ENCODE peak calls at places on chromosomes 2 and 18, in four cellular contexts. X, E, Z and D are unnamed samples.

GRCh38 chr2:101596346-101596745 is 101.2 kb upstream of the MAP4K4 start:
- DNase-seq in X (no peak), Z (no peak), E (no peak), D (peak; percentile 76)

GRCh38 chr2:37377187-37377532 is 32.7 kb downstream of the QPCT start:
- DNase-seq in Z (no peak), X (no peak), E (peak; percentile 83), D (no peak)

GRCh38 chr2:17719562-17720371 is 33.8 kb downstream of the SMC6 start:
- DNase-seq in Z (no peak), E (peak; percentile 38), X (no peak), D (peak; percentile 21)

GRCh38 chr2:43210467-43211303 is 15.7 kb downstream of the ZFP36L2 start:
- DNase-seq in X (peak; percentile 81), Z (peak; percentile 43), E (peak; percentile 87), D (no peak)

GRCh38 chr2:113890253-113891235 is 655 bp downstream of the ACTR3 start:
- DNase-seq in Z (peak; percentile 62), X (peak; percentile 46), E (peak; percentile 87), D (peak; percentile 73)

GRCh38 chr2:181197140-181197760 is 216.8 kb downstream of the UBE2E3 start:
- DNase-seq in Z (no peak), X (no peak), E (no peak), D (no peak)

GRCh38 chr2:152743004-152743403 is 24.6 kb downstream of the ARL6IP6 start:
- DNase-seq in X (no peak), E (no peak), Z (no peak), D (peak; percentile 41)

GRCh38 chr2:217282531-217282930 is 422.7 kb upstream of the TNP1 start:
- DNase-seq in E (no peak), X (no peak), Z (no peak), D (no peak)

GRCh38 chr18:70154591-70155194 is 50.8 kb downstream of the RTTN start:
- DNase-seq in X (no peak), Z (no peak), E (peak; percentile 75), D (no peak)

GRCh38 chr18:2326999-2327398 is 244.3 kb downstream of the METTL4 start:
- DNase-seq in X (no peak), Z (no peak), E (no peak), D (no peak)

GRCh38 chr2:202965810-202966454 is 48.7 kb upstream of the NBEAL1 start:
- DNase-seq in E (peak; percentile 77), X (no peak), Z (no peak), D (peak; percentile 41)

GRCh38 chr18:62323483-62324354 is 1.4 kb upstream of the TNFRSF11A start:
- DNase-seq in X (no peak), Z (no peak), E (no peak), D (no peak)

GRCh38 chr18:55150001-55150400 is 190.7 kb upstream of the CCDC68 start:
- DNase-seq in E (no peak), Z (no peak), X (peak; percentile 33), D (no peak)

GRCh38 chr2:165718811-165719210 is 75.2 kb downstream of the GALNT3 start:
- DNase-seq in E (no peak), Z (no peak), X (no peak), D (no peak)

GRCh38 chr2:105388971-105389381 is 9.9 kb downstream of the FHL2 start:
- DNase-seq in X (no peak), E (peak; percentile 97), Z (no peak), D (peak; percentile 72)

GRCh38 chr2:156399224-156399949 is 36.8 kb upstream of the GPD2 start:
- DNase-seq in Z (no peak), E (peak; percentile 92), X (no peak), D (peak; percentile 79)

GRCh38 chr2:177058747-177059146 is 153.8 kb upstream of the HNRNPA3 start:
- DNase-seq in E (no peak), X (no peak), Z (no peak), D (no peak)

GRCh38 chr2:161580021-161580420 is 44.2 kb upstream of the SLC4A10 start:
- DNase-seq in E (no peak), Z (no peak), X (no peak), D (no peak)

GRCh38 chr2:102357975-102358374 is 2.4 kb downstream of the IL18R1 start:
- DNase-seq in E (no peak), X (no peak), Z (no peak), D (no peak)

GRCh38 chr2:171883275-171883893 is 10.7 kb downstream of the SLC25A12 start:
- DNase-seq in Z (no peak), X (no peak), E (no peak), D (no peak)

GRCh38 chr2:108932736-108933135 is 56.3 kb downstream of the EDAR start:
- DNase-seq in Z (no peak), X (no peak), E (no peak), D (no peak)

GRCh38 chr18:75170916-75171315 is 38.0 kb downstream of the PTGR3 start:
- DNase-seq in Z (peak; percentile 54), X (no peak), E (no peak), D (no peak)

DNA sequence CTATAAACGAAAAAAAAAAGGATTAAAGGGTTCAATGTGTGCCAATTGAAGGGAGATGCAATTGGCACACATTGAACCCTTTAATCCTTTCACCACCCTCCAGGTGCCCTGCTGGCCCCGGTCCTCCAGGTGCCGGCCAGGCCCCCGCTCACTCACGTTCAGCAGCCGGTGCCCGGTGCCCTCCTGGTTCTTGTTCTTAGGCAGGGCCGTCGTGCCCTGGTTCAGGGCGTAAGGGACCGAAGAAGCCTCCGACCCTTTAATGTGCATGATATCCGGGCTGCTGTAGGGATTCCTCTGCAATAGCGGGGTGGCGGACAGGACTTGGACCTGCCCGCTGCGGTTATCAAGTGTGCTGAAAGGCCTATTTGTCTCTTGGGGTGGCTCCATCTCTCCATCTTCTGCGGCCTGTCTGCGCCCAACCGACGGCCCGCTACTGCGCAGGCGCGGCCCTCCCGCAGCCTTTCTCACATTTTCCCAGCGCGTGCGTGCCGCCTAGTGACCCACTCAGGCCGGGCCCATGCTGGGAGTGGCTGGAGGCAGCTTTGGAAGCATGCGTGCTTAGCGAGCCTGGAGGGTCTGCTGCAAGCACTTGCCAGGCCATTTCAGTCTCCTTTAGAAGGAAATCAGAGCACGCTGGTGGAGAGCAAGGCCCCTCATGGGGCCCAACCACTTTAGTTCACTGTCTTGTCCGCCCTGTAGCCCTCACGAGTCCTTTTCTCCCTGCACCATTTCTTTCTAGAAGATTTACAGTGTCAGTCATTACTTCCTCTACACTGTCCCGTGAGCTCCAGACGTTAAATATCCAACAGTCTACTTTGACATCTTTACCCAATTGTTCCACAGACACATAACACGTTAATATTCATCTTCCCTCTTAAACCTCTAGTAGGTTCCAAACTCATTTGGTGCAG is 24.3 kb downstream of the TMEM237 start:
- DNase-seq in Z (peak; percentile 72), X (peak; percentile 75), E (peak; percentile 78), D (no peak)
- TF ChIP-seq CTCF in Z (peak; percentile 51), X (peak; percentile 42), E (peak; percentile 40), D (no peak)

GRCh38 chr2:74138219-74138951 is 9.3 kb downstream of the BOLA3 start:
- DNase-seq in E (no peak), Z (no peak), X (no peak), D (no peak)

GRCh38 chr2:74142340-74142739 is 5.4 kb downstream of the BOLA3 start:
- DNase-seq in Z (no peak), X (no peak), E (no peak), D (peak; percentile 12)

GRCh38 chr2:74137651-74138050 is 10.1 kb downstream of the BOLA3 start:
- DNase-seq in Z (no peak), X (no peak), E (no peak), D (no peak)

DNA sequence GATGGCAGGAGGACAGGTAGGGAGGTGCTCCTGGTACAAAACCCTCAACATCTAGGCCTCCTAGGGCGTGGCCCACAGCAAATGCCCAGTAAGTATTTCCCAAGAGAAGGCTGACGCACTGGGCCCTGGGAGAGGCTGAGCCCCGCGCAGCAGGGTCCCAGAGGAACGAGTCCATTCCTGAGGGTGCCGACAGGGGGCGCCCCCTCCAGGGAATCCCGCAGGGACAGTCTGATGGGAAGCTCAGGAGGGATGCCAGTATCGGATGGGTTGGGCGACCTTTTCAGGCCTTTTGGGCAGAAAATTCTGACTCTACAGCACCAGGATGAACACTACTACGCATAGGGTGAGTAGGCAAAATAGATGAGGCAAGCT is 8.8 kb downstream of the BOLA3 start:
- DNase-seq in X (no peak), Z (no peak), E (no peak), D (no peak)
- TF ChIP-seq CTCF in X (no peak), Z (no peak), E (no peak), D (no peak)

GRCh38 chr18:23627964-23628363 is 34.7 kb downstream of the ANKRD29 start:
- DNase-seq in E (no peak), X (no peak), Z (no peak), D (no peak)

GRCh38 chr18:23627325-23627724 is 35.4 kb downstream of the ANKRD29 start:
- DNase-seq in E (peak; percentile 91), X (no peak), Z (no peak), D (peak; percentile 86)

GRCh38 chr18:23631312-23631711 is 31.4 kb downstream of the ANKRD29 start:
- DNase-seq in X (no peak), Z (no peak), E (no peak), D (no peak)

GRCh38 chr18:23631746-23632145 is 31.0 kb downstream of the ANKRD29 start:
- DNase-seq in X (no peak), E (no peak), Z (no peak), D (peak; percentile 62)

GRCh38 chr18:23629444-23629946 is 33.2 kb downstream of the ANKRD29 start:
- DNase-seq in Z (no peak), X (no peak), E (no peak), D (no peak)
- TF ChIP-seq CTCF in Z (no peak), X (no peak), E (no peak), D (no peak)

DNA sequence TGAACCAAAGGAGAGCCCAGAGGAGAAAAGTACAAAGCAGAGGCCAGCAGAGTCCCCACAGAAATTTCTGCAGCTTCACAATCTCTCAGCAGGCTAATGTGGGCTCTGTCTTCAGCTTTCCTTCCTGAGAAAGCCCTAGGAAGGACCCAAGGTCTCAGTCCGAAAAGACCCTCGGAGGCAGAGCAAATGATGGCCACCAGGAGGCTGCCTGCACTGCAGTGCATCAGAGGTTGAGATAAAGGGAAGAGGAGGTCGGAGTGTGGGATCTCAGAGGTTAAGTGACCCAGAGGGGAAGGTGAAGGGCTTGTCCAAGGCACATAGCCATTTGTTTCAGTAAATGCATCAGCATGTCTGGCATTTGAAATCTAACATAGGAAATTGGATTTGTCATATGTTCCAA is 299.1 kb upstream of the SLC14A2 start:
- DNase-seq in Z (no peak), X (no peak), E (no peak), D (no peak)
- TF ChIP-seq CTCF in Z (no peak), X (no peak), E (no peak), D (no peak)

DNA sequence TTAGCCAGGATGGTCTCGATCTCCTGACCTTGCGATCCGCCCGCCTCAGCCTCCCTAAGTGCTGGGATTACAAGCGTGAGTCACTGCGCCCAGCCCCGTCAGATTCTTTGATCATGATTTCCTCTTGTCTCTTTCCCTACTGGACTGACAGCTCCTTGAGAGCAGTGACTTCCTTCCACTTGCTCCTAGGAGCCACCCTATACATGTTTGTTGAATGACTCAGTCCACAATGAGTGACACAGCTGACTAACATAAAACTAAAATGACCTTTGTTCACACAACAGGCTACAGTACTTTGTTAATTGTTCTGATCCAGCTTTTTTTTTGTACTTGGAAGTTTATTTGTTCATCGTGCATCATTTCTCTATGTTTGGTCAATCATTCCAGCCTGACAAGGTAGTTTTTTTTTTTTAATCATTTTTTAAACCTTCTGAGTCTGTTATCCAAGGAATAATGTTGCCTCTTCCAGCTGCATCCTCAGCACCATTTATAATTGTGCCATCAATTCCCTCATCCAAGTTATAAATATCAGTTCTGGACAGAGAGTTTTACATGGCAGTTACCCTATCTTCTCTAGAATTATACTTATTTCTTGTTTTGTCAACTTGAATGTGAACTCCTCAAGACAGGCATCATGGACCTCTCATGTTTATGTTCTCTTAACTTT is 42.9 kb upstream of the TUBA3E start:
- DNase-seq in Z (no peak), X (no peak), E (peak; percentile 11), D (peak; percentile 73)
- TF ChIP-seq CTCF in Z (no peak), X (no peak), E (no peak), D (no peak)